ENCODE peak calls at places on chromosomes 3 and 15, in seven cellular contexts. One of them, this sample, is unnamed.

GRCh38 chr15:78149805-78150751 is 916 bp downstream of the IDH3A start:
- DNase-seq in hepatocyte: no peak
- DNase-seq in AG04450: no peak
- DNase-seq in cardiac fibroblast: peak; percentile 22
- DNase-seq in NB4: peak; percentile 27
- DNase-seq in foreskin fibroblast: no peak
- DNase-seq in A549: peak; percentile 46
- DNase-seq in this sample: no peak

GRCh38 chr3:1394188-1394587 is 301.4 kb downstream of the CNTN6 start:
- DNase-seq in hepatocyte: no peak
- DNase-seq in AG04450: no peak
- DNase-seq in cardiac fibroblast: no peak
- DNase-seq in NB4: no peak
- DNase-seq in foreskin fibroblast: no peak
- DNase-seq in A549: no peak
- DNase-seq in this sample: no peak

GRCh38 chr15:70741107-70741511 is 22.2 kb downstream of the UACA start:
- DNase-seq in hepatocyte: peak; percentile 65
- DNase-seq in AG04450: peak; percentile 58
- DNase-seq in cardiac fibroblast: peak; percentile 96
- DNase-seq in NB4: peak; percentile 35
- DNase-seq in foreskin fibroblast: peak; percentile 82
- DNase-seq in A549: peak; percentile 55
- DNase-seq in this sample: no peak

GRCh38 chr15:100663066-100663465 is 60.7 kb downstream of the ASB7 start:
- DNase-seq in hepatocyte: no peak
- DNase-seq in AG04450: no peak
- DNase-seq in cardiac fibroblast: no peak
- DNase-seq in NB4: peak; percentile 43
- DNase-seq in foreskin fibroblast: no peak
- DNase-seq in A549: peak; percentile 87
- DNase-seq in this sample: no peak

GRCh38 chr3:14976317-14976716 is 28.9 kb downstream of the NR2C2 start:
- DNase-seq in hepatocyte: no peak
- DNase-seq in AG04450: no peak
- DNase-seq in cardiac fibroblast: no peak
- DNase-seq in NB4: no peak
- DNase-seq in foreskin fibroblast: no peak
- DNase-seq in A549: no peak
- DNase-seq in this sample: no peak

GRCh38 chr3:78283994-78284393 is 1244.1 kb downstream of the ROBO2 start:
- DNase-seq in hepatocyte: no peak
- DNase-seq in AG04450: no peak
- DNase-seq in cardiac fibroblast: no peak
- DNase-seq in NB4: no peak
- DNase-seq in foreskin fibroblast: no peak
- DNase-seq in A549: no peak
- DNase-seq in this sample: no peak

GRCh38 chr3:79598594-79598993 is 169.2 kb downstream of the ROBO1 start:
- DNase-seq in hepatocyte: peak; percentile 9
- DNase-seq in AG04450: no peak
- DNase-seq in cardiac fibroblast: peak; percentile 0
- DNase-seq in NB4: no peak
- DNase-seq in foreskin fibroblast: no peak
- DNase-seq in A549: no peak
- DNase-seq in this sample: no peak

GRCh38 chr3:62096521-62096920 is 276.8 kb downstream of the FEZF2 start:
- DNase-seq in hepatocyte: no peak
- DNase-seq in AG04450: no peak
- DNase-seq in cardiac fibroblast: no peak
- DNase-seq in NB4: no peak
- DNase-seq in foreskin fibroblast: no peak
- DNase-seq in A549: no peak
- DNase-seq in this sample: no peak

GRCh38 chr3:128408693-128409620 is 57.7 kb downstream of the DNAJB8 start:
- DNase-seq in hepatocyte: no peak
- DNase-seq in AG04450: no peak
- DNase-seq in cardiac fibroblast: no peak
- DNase-seq in NB4: peak; percentile 34
- DNase-seq in foreskin fibroblast: no peak
- DNase-seq in A549: no peak
- DNase-seq in this sample: no peak

GRCh38 chr3:54882114-54882833 is 45.6 kb downstream of the LRTM1 start:
- DNase-seq in hepatocyte: peak; percentile 51
- DNase-seq in AG04450: peak; percentile 73
- DNase-seq in cardiac fibroblast: peak; percentile 89
- DNase-seq in NB4: no peak
- DNase-seq in foreskin fibroblast: peak; percentile 91
- DNase-seq in A549: peak; percentile 25
- DNase-seq in this sample: no peak

GRCh38 chr15:81276967-81277366 is 47.0 kb downstream of the STARD5 start:
- DNase-seq in hepatocyte: no peak
- DNase-seq in AG04450: no peak
- DNase-seq in cardiac fibroblast: no peak
- DNase-seq in NB4: no peak
- DNase-seq in foreskin fibroblast: no peak
- DNase-seq in A549: no peak
- DNase-seq in this sample: no peak

GRCh38 chr15:75694241-75695182 is 18.1 kb downstream of the CSPG4 start:
- DNase-seq in hepatocyte: peak; percentile 90
- DNase-seq in AG04450: peak; percentile 96
- DNase-seq in cardiac fibroblast: peak; percentile 96
- DNase-seq in NB4: peak; percentile 69
- DNase-seq in foreskin fibroblast: peak; percentile 98
- DNase-seq in A549: peak; percentile 71
- DNase-seq in this sample: no peak

GRCh38 chr3:119809249-119810017 is 27.5 kb downstream of the NR1I2 start:
- DNase-seq in hepatocyte: no peak
- DNase-seq in AG04450: no peak
- DNase-seq in cardiac fibroblast: no peak
- DNase-seq in NB4: no peak
- DNase-seq in foreskin fibroblast: no peak
- DNase-seq in A549: no peak
- DNase-seq in this sample: peak; percentile 12

GRCh38 chr3:149810846-149811245 is 2.2 kb upstream of the RNF13 start:
- DNase-seq in hepatocyte: no peak
- DNase-seq in AG04450: no peak
- DNase-seq in cardiac fibroblast: no peak
- DNase-seq in NB4: no peak
- DNase-seq in foreskin fibroblast: no peak
- DNase-seq in A549: no peak
- DNase-seq in this sample: no peak

GRCh38 chr15:59104912-59105732 is at the start of gene CCNB2:
- DNase-seq in hepatocyte: peak; percentile 93
- DNase-seq in AG04450: peak; percentile 83
- DNase-seq in cardiac fibroblast: peak; percentile 95
- DNase-seq in NB4: peak; percentile 97
- DNase-seq in foreskin fibroblast: peak; percentile 90
- DNase-seq in A549: peak; percentile 99
- DNase-seq in this sample: peak; percentile 94

GRCh38 chr15:80179025-80179759 is 26.4 kb downstream of the FAH start:
- DNase-seq in hepatocyte: no peak
- DNase-seq in AG04450: peak; percentile 85
- DNase-seq in cardiac fibroblast: peak; percentile 73
- DNase-seq in NB4: no peak
- DNase-seq in foreskin fibroblast: peak; percentile 93
- DNase-seq in A549: peak; percentile 78
- DNase-seq in this sample: no peak

GRCh38 chr15:58469432-58470353 is 37.9 kb downstream of the LIPC start:
- DNase-seq in hepatocyte: peak; percentile 70
- DNase-seq in AG04450: peak; percentile 92
- DNase-seq in cardiac fibroblast: peak; percentile 94
- DNase-seq in NB4: peak; percentile 62
- DNase-seq in foreskin fibroblast: peak; percentile 89
- DNase-seq in A549: peak; percentile 69
- DNase-seq in this sample: no peak

GRCh38 chr15:79101866-79102581 is 11.4 kb upstream of the RASGRF1 start:
- DNase-seq in hepatocyte: no peak
- DNase-seq in AG04450: no peak
- DNase-seq in cardiac fibroblast: peak; percentile 11
- DNase-seq in NB4: peak; percentile 60
- DNase-seq in foreskin fibroblast: no peak
- DNase-seq in A549: no peak
- DNase-seq in this sample: no peak

GRCh38 chr15:96416218-96416933 is 85.9 kb downstream of the NR2F2 start:
- DNase-seq in hepatocyte: no peak
- DNase-seq in AG04450: no peak
- DNase-seq in cardiac fibroblast: no peak
- DNase-seq in NB4: no peak
- DNase-seq in foreskin fibroblast: no peak
- DNase-seq in A549: no peak
- DNase-seq in this sample: no peak

GRCh38 chr3:169104541-169104940 is 559.0 kb downstream of the MECOM start:
- DNase-seq in hepatocyte: no peak
- DNase-seq in AG04450: no peak
- DNase-seq in cardiac fibroblast: peak; percentile 66
- DNase-seq in NB4: no peak
- DNase-seq in foreskin fibroblast: peak; percentile 63
- DNase-seq in A549: no peak
- DNase-seq in this sample: no peak

GRCh38 chr3:127373701-127374625 is 86.1 kb upstream of the PRR20G start:
- DNase-seq in hepatocyte: no peak
- DNase-seq in AG04450: no peak
- DNase-seq in cardiac fibroblast: no peak
- DNase-seq in NB4: peak; percentile 32
- DNase-seq in foreskin fibroblast: no peak
- DNase-seq in A549: peak; percentile 3
- DNase-seq in this sample: no peak

GRCh38 chr3:82058809-82059208 is 297.4 kb upstream of the GBE1 start:
- DNase-seq in hepatocyte: no peak
- DNase-seq in AG04450: no peak
- DNase-seq in cardiac fibroblast: no peak
- DNase-seq in NB4: no peak
- DNase-seq in foreskin fibroblast: no peak
- DNase-seq in A549: no peak
- DNase-seq in this sample: no peak

GRCh38 chr15:45163508-45163856 is 24.3 kb downstream of the SHF start:
- DNase-seq in hepatocyte: no peak
- DNase-seq in AG04450: no peak
- DNase-seq in cardiac fibroblast: no peak
- DNase-seq in NB4: no peak
- DNase-seq in foreskin fibroblast: no peak
- DNase-seq in A549: no peak
- DNase-seq in this sample: no peak

GRCh38 chr3:16512435-16513140 is 911 bp downstream of the RFTN1 start:
- DNase-seq in hepatocyte: peak; percentile 17
- DNase-seq in AG04450: no peak
- DNase-seq in cardiac fibroblast: no peak
- DNase-seq in NB4: peak; percentile 69
- DNase-seq in foreskin fibroblast: no peak
- DNase-seq in A549: no peak
- DNase-seq in this sample: no peak

GRCh38 chr15:28982886-28983285 is 97.1 kb downstream of the APBA2 start:
- DNase-seq in hepatocyte: no peak
- DNase-seq in AG04450: no peak
- DNase-seq in cardiac fibroblast: no peak
- DNase-seq in NB4: no peak
- DNase-seq in foreskin fibroblast: no peak
- DNase-seq in A549: no peak
- DNase-seq in this sample: no peak

GRCh38 chr15:66760968-66761722 is 59.1 kb downstream of the SMAD6 start:
- DNase-seq in hepatocyte: peak; percentile 53
- DNase-seq in AG04450: no peak
- DNase-seq in cardiac fibroblast: peak; percentile 88
- DNase-seq in NB4: no peak
- DNase-seq in foreskin fibroblast: no peak
- DNase-seq in A549: no peak
- DNase-seq in this sample: no peak

GRCh38 chr3:52044869-52045616 is 11.3 kb downstream of the DUSP7 start:
- DNase-seq in hepatocyte: no peak
- DNase-seq in AG04450: no peak
- DNase-seq in cardiac fibroblast: no peak
- DNase-seq in NB4: peak; percentile 43
- DNase-seq in foreskin fibroblast: no peak
- DNase-seq in A549: no peak
- DNase-seq in this sample: no peak
- TF ChIP-seq CTCF in hepatocyte: no peak
- TF ChIP-seq CTCF in AG04450: no peak
- TF ChIP-seq CTCF in cardiac fibroblast: no peak
- TF ChIP-seq CTCF in NB4: peak; percentile 25
- TF ChIP-seq CTCF in foreskin fibroblast: no peak
- TF ChIP-seq CTCF in A549: no peak
- TF ChIP-seq CTCF in this sample: no peak

GRCh38 chr3:28916713-28917499 is 364.0 kb upstream of the RBMS3 start:
- DNase-seq in hepatocyte: peak; percentile 62
- DNase-seq in AG04450: peak; percentile 32
- DNase-seq in cardiac fibroblast: peak; percentile 90
- DNase-seq in NB4: peak; percentile 4
- DNase-seq in foreskin fibroblast: peak; percentile 39
- DNase-seq in A549: no peak
- DNase-seq in this sample: peak; percentile 60
- TF ChIP-seq CTCF in hepatocyte: peak; percentile 51
- TF ChIP-seq CTCF in AG04450: peak; percentile 49
- TF ChIP-seq CTCF in cardiac fibroblast: peak; percentile 66
- TF ChIP-seq CTCF in NB4: no peak
- TF ChIP-seq CTCF in foreskin fibroblast: peak; percentile 41
- TF ChIP-seq CTCF in A549: no peak
- TF ChIP-seq CTCF in this sample: peak; percentile 64

DNA sequence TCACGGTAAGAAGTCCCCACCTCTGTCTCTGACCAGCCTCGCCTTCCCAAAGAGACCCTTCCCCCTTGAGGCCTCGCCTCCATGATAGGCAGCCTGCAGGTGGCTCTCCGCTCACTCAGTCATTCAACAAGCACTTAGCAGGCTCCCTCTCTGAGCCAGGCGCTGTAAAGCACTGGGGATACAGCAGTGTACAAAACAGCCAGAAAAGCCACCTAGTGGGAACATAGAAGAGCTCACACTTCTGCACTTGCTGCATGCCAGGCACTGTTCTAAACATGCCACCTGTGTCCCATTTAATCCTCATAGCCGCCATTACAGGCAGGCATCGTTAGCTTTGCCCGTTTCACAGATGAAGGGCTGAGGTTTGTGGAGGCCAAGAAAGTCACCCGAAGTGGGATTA is 56.0 kb downstream of the SEMA3G start:
- DNase-seq in hepatocyte: no peak
- DNase-seq in AG04450: no peak
- DNase-seq in cardiac fibroblast: no peak
- DNase-seq in NB4: peak; percentile 33
- DNase-seq in foreskin fibroblast: no peak
- DNase-seq in A549: no peak
- DNase-seq in this sample: no peak
- TF ChIP-seq CTCF in hepatocyte: no peak
- TF ChIP-seq CTCF in AG04450: no peak
- TF ChIP-seq CTCF in cardiac fibroblast: no peak
- TF ChIP-seq CTCF in NB4: peak; percentile 6
- TF ChIP-seq CTCF in foreskin fibroblast: no peak
- TF ChIP-seq CTCF in A549: no peak
- TF ChIP-seq CTCF in this sample: no peak

GRCh38 chr15:86935841-86936240 is 856.2 kb downstream of the AGBL1 start:
- DNase-seq in hepatocyte: no peak
- DNase-seq in AG04450: no peak
- DNase-seq in cardiac fibroblast: no peak
- DNase-seq in NB4: no peak
- DNase-seq in foreskin fibroblast: no peak
- DNase-seq in A549: no peak
- DNase-seq in this sample: no peak
- TF ChIP-seq CTCF in hepatocyte: no peak
- TF ChIP-seq CTCF in AG04450: no peak
- TF ChIP-seq CTCF in cardiac fibroblast: no peak
- TF ChIP-seq CTCF in NB4: no peak
- TF ChIP-seq CTCF in foreskin fibroblast: no peak
- TF ChIP-seq CTCF in A549: no peak
- TF ChIP-seq CTCF in this sample: no peak